ENCODE peak calls at places on chromosomes 5 and 9, in five cellular contexts. I is GM23338, P is HCT116, B is GM12891, V is suprapubic skin. X is an unnamed sample.

GRCh38 chr9:134965851-134966250 is 48.1 kb upstream of the FCN1 start:
- DNase-seq in V (peak; percentile 29), B (no peak), I (no peak), P (no peak), X (no peak)

GRCh38 chr5:135028791-135029467 is 5.1 kb downstream of the PITX1 start:
- DNase-seq in V (no peak), P (no peak), B (no peak), I (peak; percentile 79), X (no peak)

GRCh38 chr9:79611091-79611614 is 39.4 kb downstream of the TLE4 start:
- DNase-seq in I (peak; percentile 23), B (no peak), P (no peak), V (no peak), X (no peak)

GRCh38 chr5:180118391-180118791 is 46.8 kb upstream of the RNF130 start:
- DNase-seq in P (no peak), I (no peak), B (no peak), V (no peak), X (no peak)

GRCh38 chr5:61055434-61056006 is 106.7 kb downstream of the SMIM15 start:
- DNase-seq in P (no peak), I (peak; percentile 63), B (peak; percentile 4), V (no peak), X (no peak)

GRCh38 chr5:151670953-151671636 is 15.6 kb downstream of the SPARC start:
- DNase-seq in V (no peak), P (no peak), I (no peak), B (no peak), X (no peak)

GRCh38 chr9:112047538-112048066 is 127.5 kb downstream of the SUSD1 start:
- DNase-seq in I (no peak), B (no peak), V (no peak), P (no peak), X (no peak)

GRCh38 chr9:93126825-93127368 is 7.2 kb downstream of the NINJ1 start:
- DNase-seq in P (no peak), V (peak; percentile 77), I (peak; percentile 32), B (no peak), X (no peak)

GRCh38 chr5:58459276-58459859 is 518 bp downstream of the PLK2 start:
- DNase-seq in P (no peak), V (no peak), I (peak; percentile 68), B (no peak), X (no peak)

GRCh38 chr9:128027166-128027539 is 40.0 kb downstream of the NAIF1 start:
- DNase-seq in V (no peak), I (no peak), B (no peak), P (no peak), X (no peak)

GRCh38 chr5:173010547-173011464 is 27.2 kb downstream of the ATP6V0E1 start:
- DNase-seq in V (no peak), B (no peak), I (peak; percentile 70), P (no peak), X (no peak)

GRCh38 chr5:68193481-68194036 is 22.0 kb upstream of the PIK3R1 start:
- DNase-seq in I (peak; percentile 87), B (no peak), V (no peak), P (no peak), X (no peak)

GRCh38 chr5:96577909-96578308 is 84.3 kb upstream of the CAST start:
- DNase-seq in B (no peak), V (no peak), I (no peak), P (no peak), X (no peak)

GRCh38 chr5:106269252-106269843 is 1401.4 kb downstream of the EFNA5 start:
- DNase-seq in I (peak; percentile 62), P (peak; percentile 24), V (no peak), B (no peak), X (no peak)

GRCh38 chr9:12958279-12958678 is 183.5 kb downstream of the LURAP1L start:
- DNase-seq in V (no peak), B (no peak), P (no peak), I (peak; percentile 40), X (no peak)

GRCh38 chr5:71998746-71999145 is 108.5 kb upstream of the MAP1B start:
- DNase-seq in P (no peak), B (no peak), I (no peak), V (no peak), X (no peak)

GRCh38 chr5:42583322-42583721 is 160.1 kb downstream of the GHR start:
- DNase-seq in V (no peak), I (peak; percentile 86), B (peak; percentile 42), P (peak; percentile 37), X (no peak)
- TF ChIP-seq POLR2AphosphoS5 in V (no peak), I (no peak), B (no peak), P (no peak), X (no peak)

GRCh38 chr5:116788851-116789403 is 214.3 kb upstream of the SEMA6A start:
- DNase-seq in V (no peak), P (no peak), B (no peak), I (no peak), X (no peak)
- TF ChIP-seq POLR2AphosphoS5 in V (no peak), P (no peak), B (no peak), I (no peak), X (no peak)

GRCh38 chr9:70100362-70100761 is 56.7 kb downstream of the MAMDC2 start:
- DNase-seq in V (no peak), I (no peak), P (no peak), B (no peak), X (no peak)
- TF ChIP-seq POLR2AphosphoS5 in V (no peak), I (no peak), P (no peak), B (no peak), X (no peak)

GRCh38 chr9:14314424-14314928 is 535 bp upstream of the NFIB start:
- DNase-seq in V (peak; percentile 89), I (peak; percentile 85), P (peak; percentile 19), B (no peak), X (peak; percentile 96)
- TF ChIP-seq POLR2AphosphoS5 in V (no peak), I (no peak), P (no peak), B (no peak), X (peak; percentile 39)

DNA sequence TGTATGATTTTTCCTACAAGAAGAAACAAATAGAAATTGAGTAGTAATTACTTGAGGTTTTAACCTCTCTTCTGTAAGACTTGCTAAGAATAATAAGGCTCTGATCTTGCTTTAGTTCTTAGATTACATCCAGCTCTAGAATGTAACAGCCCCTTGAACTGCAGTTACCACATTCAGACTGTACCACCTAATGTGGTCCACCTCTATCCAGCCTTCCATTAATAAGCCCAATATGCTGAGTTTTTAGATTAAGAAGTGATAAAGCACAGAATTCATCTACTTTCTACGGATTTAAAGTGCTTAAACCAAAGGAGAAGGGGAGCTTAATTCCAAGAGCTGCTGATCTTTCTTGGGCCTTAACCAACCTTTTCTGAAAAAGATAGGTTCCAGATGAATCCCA is 131.6 kb downstream of the ZNF608 start:
- DNase-seq in V (no peak), I (no peak), P (no peak), B (no peak), X (no peak)
- TF ChIP-seq POLR2AphosphoS5 in V (no peak), I (no peak), P (no peak), B (no peak), X (no peak)

DNA sequence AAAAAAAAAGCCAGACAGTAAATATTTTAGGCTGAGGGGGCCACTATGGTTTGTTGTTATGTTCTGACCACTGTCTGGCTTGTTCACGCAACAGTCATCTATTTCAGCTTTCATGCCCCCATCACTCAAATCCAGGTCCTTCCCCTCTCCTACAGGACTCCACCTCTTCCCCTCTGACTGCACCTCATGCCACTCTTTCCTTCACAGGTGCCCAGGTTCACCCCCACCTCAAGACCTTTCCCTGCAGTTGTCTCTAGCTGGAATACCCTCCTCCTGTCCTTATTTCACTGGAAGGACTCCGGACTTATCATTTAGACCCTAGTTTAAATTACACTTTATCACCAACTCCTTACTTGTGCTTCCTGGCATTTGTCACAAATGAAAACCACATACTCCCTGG is 3.4 kb downstream of the RPS14 start:
- DNase-seq in P (no peak), I (no peak), V (no peak), B (no peak), X (no peak)
- TF ChIP-seq POLR2AphosphoS5 in P (no peak), I (no peak), V (no peak), B (no peak), X (no peak)